ENCODE peak calls at places on chromosomes 2 and 18, in ten cellular contexts. L, X, T, H, M, K, Q, N, W and B are unnamed samples.

GRCh38 chr18:63758616-63759015 is 16.6 kb upstream of the SERPINB7 start:
- DNase-seq in H (no peak), W (no peak), Q (no peak), M (no peak), T (no peak), X (peak; percentile 34), N (no peak), K (no peak), L (no peak), B (no peak)

GRCh38 chr2:240423788-240424191 is 11.7 kb upstream of the GPC1 start:
- DNase-seq in H (no peak), L (no peak), X (no peak), M (no peak), Q (no peak), T (no peak), W (peak; percentile 20), N (no peak), K (peak; percentile 9), B (no peak)

GRCh38 chr2:112836695-112837117 is at the start of gene IL1B:
- DNase-seq in H (no peak), X (peak; percentile 39), L (peak; percentile 16), N (no peak), M (peak; percentile 91), Q (no peak), K (no peak), T (no peak), W (no peak), B (peak; percentile 87)

GRCh38 chr18:65359479-65359878 is 391.3 kb upstream of the CDH7 start:
- DNase-seq in H (no peak), T (no peak), K (no peak), M (no peak), X (no peak), L (no peak), Q (no peak), W (no peak), N (no peak), B (no peak)

GRCh38 chr2:120444691-120445240 is 98.8 kb downstream of the INHBB start:
- DNase-seq in Q (no peak), X (no peak), H (no peak), L (no peak), M (no peak), T (no peak), W (no peak), K (no peak), N (no peak), B (no peak)

GRCh38 chr18:74397572-74397971 is 59.5 kb downstream of the DIPK1C start:
- DNase-seq in Q (no peak), M (no peak), T (no peak), N (no peak), L (no peak), W (no peak), H (no peak), X (no peak), K (peak; percentile 29), B (no peak)

GRCh38 chr18:49849331-49850217 is 36.2 kb upstream of the ACAA2 start:
- DNase-seq in W (peak; percentile 94), L (peak; percentile 87), K (peak; percentile 72), T (no peak), H (peak; percentile 26), N (no peak), M (peak; percentile 71), X (peak; percentile 92), Q (no peak), B (peak; percentile 87)

GRCh38 chr2:231425811-231426703 is 30.5 kb downstream of the B3GNT7 start:
- DNase-seq in N (no peak), H (no peak), W (peak; percentile 74), K (no peak), M (no peak), L (no peak), T (no peak), Q (no peak), X (no peak), B (no peak)

GRCh38 chr18:25233582-25234362 is 118.2 kb downstream of the ZNF521 start:
- DNase-seq in K (no peak), T (no peak), Q (no peak), L (no peak), W (no peak), H (no peak), X (peak; percentile 65), N (no peak), M (peak; percentile 84), B (peak; percentile 20)

GRCh38 chr2:36672199-36672598 is 24.3 kb upstream of the VIT start:
- DNase-seq in X (peak; percentile 48), M (peak; percentile 68), N (no peak), L (peak; percentile 69), K (no peak), W (no peak), Q (no peak), T (no peak), H (no peak), B (peak; percentile 56)

GRCh38 chr18:64203295-64203694 is 54.4 kb upstream of the LINC00305 start:
- DNase-seq in L (no peak), W (no peak), H (no peak), K (no peak), X (no peak), T (no peak), N (no peak), Q (no peak), M (no peak), B (no peak)

GRCh38 chr18:41391616-41392610 is 563.1 kb upstream of the PIK3C3 start:
- DNase-seq in X (peak; percentile 75), Q (no peak), K (peak; percentile 54), H (peak; percentile 73), M (peak; percentile 51), T (peak; percentile 77), N (no peak), L (peak; percentile 48), W (peak; percentile 89), B (peak; percentile 37)

GRCh38 chr18:55433688-55434087 is 154.3 kb downstream of the TCF4 start:
- DNase-seq in N (no peak), K (no peak), Q (no peak), W (no peak), L (no peak), X (no peak), H (peak; percentile 7), T (no peak), M (no peak), B (no peak)

GRCh38 chr2:231554748-231555545 is 24.7 kb upstream of the NMUR1 start:
- DNase-seq in M (peak; percentile 51), T (no peak), H (no peak), Q (no peak), W (no peak), L (peak; percentile 25), N (no peak), K (peak; percentile 55), X (peak; percentile 78), B (no peak)

GRCh38 chr2:54597153-54597827 is 126.2 kb upstream of the EML6 start:
- DNase-seq in T (peak; percentile 35), X (peak; percentile 59), K (peak; percentile 67), Q (no peak), H (no peak), N (no peak), M (no peak), W (no peak), L (no peak), B (no peak)

GRCh38 chr2:146370821-146371220 is 1474.0 kb upstream of the ACVR2A start:
- DNase-seq in T (no peak), H (no peak), X (peak; percentile 8), M (peak; percentile 34), W (no peak), N (no peak), L (peak; percentile 1), Q (no peak), K (no peak), B (peak; percentile 7)

DNA sequence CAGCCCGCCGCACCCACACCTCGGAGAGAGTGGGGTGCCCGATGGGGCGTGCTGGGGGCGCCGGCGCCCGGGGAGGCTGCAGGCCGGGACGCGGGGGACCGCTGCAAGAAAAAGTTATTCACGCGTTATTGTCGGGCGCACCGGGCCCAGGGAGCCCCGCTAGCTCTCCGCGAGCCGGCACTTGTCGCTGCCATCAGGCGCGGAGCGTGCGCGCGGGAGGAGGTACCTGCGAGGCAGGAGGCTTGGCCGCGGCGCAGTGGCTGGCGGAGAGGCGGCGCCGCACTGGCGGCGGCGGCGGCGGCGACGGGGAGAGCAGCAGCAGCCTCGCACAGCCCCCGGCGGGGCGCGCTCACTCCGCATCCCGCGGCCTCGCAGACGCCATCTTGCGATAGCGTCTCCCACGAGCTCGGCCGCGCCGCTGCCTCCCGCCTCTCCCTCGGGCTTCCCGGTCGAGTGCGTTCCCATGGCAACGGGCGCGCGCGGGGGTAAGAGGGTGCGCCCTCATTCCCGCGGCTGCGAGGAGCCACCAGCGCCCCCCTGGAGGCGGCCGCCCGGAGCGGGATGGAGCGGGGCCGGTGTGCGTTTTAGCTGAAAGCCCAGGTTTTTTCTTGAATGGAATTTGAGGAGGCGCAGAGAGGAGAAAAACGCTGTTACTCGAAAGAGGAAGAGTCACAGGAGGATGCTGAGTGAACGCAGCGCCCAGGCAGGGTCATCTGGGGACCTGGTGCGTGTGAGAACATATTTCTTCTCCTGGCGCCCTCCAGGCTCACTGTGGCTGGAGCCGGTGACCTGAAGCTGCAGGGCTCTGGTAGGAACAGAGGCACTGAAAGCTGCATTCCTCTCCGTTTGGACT is at the start of gene CHN1:
- DNase-seq in N (peak; percentile 37), T (peak; percentile 96), H (peak; percentile 97), M (peak; percentile 78), L (peak; percentile 87), Q (no peak), X (peak; percentile 64), K (peak; percentile 49), W (peak; percentile 92), B (peak; percentile 65)
- TF ChIP-seq CTCF in N (peak; percentile 9), T (no peak), H (no peak), M (no peak), L (peak; percentile 52), Q (no peak), X (no peak), K (no peak), W (peak; percentile 30), B (peak; percentile 57)

GRCh38 chr2:10302479-10303173 is at the start of gene HPCAL1:
- DNase-seq in X (peak; percentile 85), T (peak; percentile 91), H (peak; percentile 93), K (peak; percentile 93), L (peak; percentile 93), W (peak; percentile 98), M (peak; percentile 80), Q (no peak), N (peak; percentile 88), B (peak; percentile 61)
- TF ChIP-seq CTCF in X (peak; percentile 54), T (peak; percentile 87), H (peak; percentile 32), K (peak; percentile 34), L (peak; percentile 68), W (peak; percentile 85), M (peak; percentile 45), Q (peak; percentile 57), N (peak; percentile 8), B (peak; percentile 76)

DNA sequence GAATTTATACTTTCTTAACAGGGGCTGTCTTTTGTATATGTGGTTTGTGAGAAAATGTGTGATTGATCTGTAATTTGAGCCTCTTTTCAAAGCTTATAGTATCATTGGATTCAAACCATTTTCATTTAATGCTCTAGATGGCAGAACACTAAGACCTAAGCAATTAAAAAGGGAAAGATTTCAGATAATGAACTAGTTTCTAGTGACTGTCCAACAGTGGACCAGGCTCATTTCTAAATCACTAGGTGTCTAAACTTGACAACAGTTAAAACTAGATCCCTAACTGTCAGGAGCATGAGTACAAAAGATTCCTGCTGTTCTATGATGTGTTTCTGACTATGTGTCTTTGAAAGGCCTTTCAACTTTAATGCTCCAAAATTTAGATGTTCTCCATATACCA is 54.6 kb downstream of the ANKRD44 start:
- DNase-seq in H (no peak), T (no peak), W (no peak), K (no peak), X (peak; percentile 32), N (no peak), Q (no peak), M (no peak), L (no peak), B (no peak)
- TF ChIP-seq CTCF in H (no peak), T (no peak), W (no peak), K (no peak), X (no peak), N (no peak), Q (no peak), M (no peak), L (no peak), B (no peak)

GRCh38 chr18:61823595-61823994 is 69.2 kb downstream of the RNF152 start:
- DNase-seq in H (no peak), L (no peak), W (no peak), M (no peak), N (no peak), T (no peak), K (no peak), X (no peak), Q (no peak), B (no peak)
- TF ChIP-seq CTCF in H (no peak), L (no peak), W (no peak), M (no peak), N (no peak), T (no peak), K (no peak), X (no peak), Q (no peak), B (no peak)